ENCODE peak calls at places on chromosomes 12 and 14, in ten cellular contexts. One of them, this sample, is unnamed.

GRCh38 chr12:111868676-111869588 is 26.9 kb downstream of the MAPKAPK5 start:
- DNase-seq in brain microvascular endothelial cell: no peak
- DNase-seq in uterus: no peak
- DNase-seq in OCI-LY7: no peak
- DNase-seq in psoas muscle: no peak
- DNase-seq in AG09309: no peak
- DNase-seq in stomach: no peak
- DNase-seq in SK-N-SH: no peak
- DNase-seq in NB4: no peak
- DNase-seq in lower leg skin: no peak
- DNase-seq in this sample: no peak

GRCh38 chr12:124147030-124147429 is 147.9 kb upstream of the RFLNA start:
- DNase-seq in brain microvascular endothelial cell: no peak
- DNase-seq in uterus: no peak
- DNase-seq in OCI-LY7: no peak
- DNase-seq in psoas muscle: no peak
- DNase-seq in AG09309: no peak
- DNase-seq in stomach: no peak
- DNase-seq in SK-N-SH: no peak
- DNase-seq in NB4: no peak
- DNase-seq in lower leg skin: no peak
- DNase-seq in this sample: no peak

GRCh38 chr14:33679461-33680225 is 271.2 kb downstream of the EGLN3 start:
- DNase-seq in brain microvascular endothelial cell: peak
- DNase-seq in uterus: no peak
- DNase-seq in OCI-LY7: no peak
- DNase-seq in psoas muscle: no peak
- DNase-seq in AG09309: no peak
- DNase-seq in stomach: no peak
- DNase-seq in SK-N-SH: no peak
- DNase-seq in NB4: no peak
- DNase-seq in lower leg skin: no peak
- DNase-seq in this sample: peak

GRCh38 chr14:103127861-103128598 is 4.8 kb downstream of the TNFAIP2 start:
- DNase-seq in brain microvascular endothelial cell: no peak
- DNase-seq in uterus: peak
- DNase-seq in OCI-LY7: no peak
- DNase-seq in psoas muscle: no peak
- DNase-seq in AG09309: no peak
- DNase-seq in stomach: no peak
- DNase-seq in SK-N-SH: peak
- DNase-seq in NB4: no peak
- DNase-seq in lower leg skin: peak
- DNase-seq in this sample: no peak

GRCh38 chr14:93059917-93060545 is 55.7 kb downstream of the ITPK1 start:
- DNase-seq in brain microvascular endothelial cell: no peak
- DNase-seq in uterus: no peak
- DNase-seq in OCI-LY7: peak
- DNase-seq in psoas muscle: no peak
- DNase-seq in AG09309: no peak
- DNase-seq in stomach: no peak
- DNase-seq in SK-N-SH: peak
- DNase-seq in NB4: peak
- DNase-seq in lower leg skin: no peak
- DNase-seq in this sample: no peak

GRCh38 chr14:36524220-36524837 is 4.3 kb upstream of the NKX2-1 start:
- DNase-seq in brain microvascular endothelial cell: no peak
- DNase-seq in uterus: no peak
- DNase-seq in OCI-LY7: no peak
- DNase-seq in psoas muscle: no peak
- DNase-seq in AG09309: no peak
- DNase-seq in stomach: no peak
- DNase-seq in SK-N-SH: no peak
- DNase-seq in NB4: no peak
- DNase-seq in lower leg skin: no peak
- DNase-seq in this sample: no peak

GRCh38 chr14:80621701-80622100 is 319.8 kb downstream of the CEP128 start:
- DNase-seq in brain microvascular endothelial cell: no peak
- DNase-seq in uterus: no peak
- DNase-seq in OCI-LY7: no peak
- DNase-seq in psoas muscle: no peak
- DNase-seq in AG09309: no peak
- DNase-seq in stomach: no peak
- DNase-seq in SK-N-SH: no peak
- DNase-seq in NB4: no peak
- DNase-seq in lower leg skin: no peak
- DNase-seq in this sample: peak

GRCh38 chr12:98438826-98439225 is 76.6 kb upstream of the TMPO start:
- DNase-seq in brain microvascular endothelial cell: no peak
- DNase-seq in uterus: no peak
- DNase-seq in OCI-LY7: no peak
- DNase-seq in psoas muscle: no peak
- DNase-seq in AG09309: no peak
- DNase-seq in stomach: no peak
- DNase-seq in SK-N-SH: no peak
- DNase-seq in NB4: peak
- DNase-seq in lower leg skin: no peak
- DNase-seq in this sample: no peak

DNA sequence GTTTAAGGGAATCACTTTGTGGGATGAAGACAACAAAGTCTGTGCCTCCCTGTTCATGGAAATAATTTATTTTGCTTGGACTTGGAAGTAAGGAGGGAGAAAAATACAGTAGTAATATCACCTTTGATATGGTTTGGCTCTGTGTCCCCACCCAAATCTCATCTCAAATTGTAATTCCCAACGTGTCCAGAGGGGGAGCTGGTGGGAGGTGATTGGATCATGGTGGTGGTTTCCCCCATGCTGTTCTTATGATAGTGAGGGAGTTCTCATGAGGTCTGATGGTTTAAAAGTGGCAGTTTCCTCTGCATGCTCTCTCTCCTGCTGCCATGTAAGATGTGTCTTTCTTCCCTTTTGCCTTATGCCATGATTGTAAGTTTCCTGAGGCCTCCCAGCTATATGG is 460.7 kb downstream of the NOVA1 start:
- DNase-seq in brain microvascular endothelial cell: no peak
- DNase-seq in uterus: no peak
- DNase-seq in OCI-LY7: no peak
- DNase-seq in psoas muscle: no peak
- DNase-seq in AG09309: no peak
- DNase-seq in stomach: no peak
- DNase-seq in SK-N-SH: no peak
- DNase-seq in NB4: no peak
- DNase-seq in lower leg skin: no peak
- DNase-seq in this sample: no peak
- TF ChIP-seq CTCF in brain microvascular endothelial cell: peak
- TF ChIP-seq CTCF in uterus: no peak
- TF ChIP-seq CTCF in OCI-LY7: peak
- TF ChIP-seq CTCF in psoas muscle: no peak
- TF ChIP-seq CTCF in AG09309: no peak
- TF ChIP-seq CTCF in stomach: no peak
- TF ChIP-seq CTCF in SK-N-SH: peak
- TF ChIP-seq CTCF in NB4: no peak
- TF ChIP-seq CTCF in lower leg skin: no peak
- TF ChIP-seq CTCF in this sample: no peak

GRCh38 chr14:21523203-21523602 is 2.9 kb downstream of the SALL2 start:
- DNase-seq in brain microvascular endothelial cell: no peak
- DNase-seq in uterus: no peak
- DNase-seq in OCI-LY7: no peak
- DNase-seq in psoas muscle: no peak
- DNase-seq in AG09309: no peak
- DNase-seq in stomach: no peak
- DNase-seq in SK-N-SH: no peak
- DNase-seq in NB4: no peak
- DNase-seq in lower leg skin: no peak
- DNase-seq in this sample: no peak

GRCh38 chr14:21518725-21519124 is 7.4 kb downstream of the SALL2 start:
- DNase-seq in brain microvascular endothelial cell: no peak
- DNase-seq in uterus: no peak
- DNase-seq in OCI-LY7: no peak
- DNase-seq in psoas muscle: no peak
- DNase-seq in AG09309: no peak
- DNase-seq in stomach: no peak
- DNase-seq in SK-N-SH: no peak
- DNase-seq in NB4: no peak
- DNase-seq in lower leg skin: no peak
- DNase-seq in this sample: no peak

GRCh38 chr14:21524575-21525518 is 1.3 kb downstream of the SALL2 start:
- DNase-seq in brain microvascular endothelial cell: no peak
- DNase-seq in uterus: no peak
- DNase-seq in OCI-LY7: no peak
- DNase-seq in psoas muscle: no peak
- DNase-seq in AG09309: no peak
- DNase-seq in stomach: no peak
- DNase-seq in SK-N-SH: no peak
- DNase-seq in NB4: no peak
- DNase-seq in lower leg skin: no peak
- DNase-seq in this sample: no peak

GRCh38 chr14:21521526-21521925 is 4.6 kb downstream of the SALL2 start:
- DNase-seq in brain microvascular endothelial cell: peak
- DNase-seq in uterus: no peak
- DNase-seq in OCI-LY7: no peak
- DNase-seq in psoas muscle: no peak
- DNase-seq in AG09309: no peak
- DNase-seq in stomach: no peak
- DNase-seq in SK-N-SH: no peak
- DNase-seq in NB4: no peak
- DNase-seq in lower leg skin: no peak
- DNase-seq in this sample: peak

GRCh38 chr14:21520718-21521117 is 5.4 kb downstream of the SALL2 start:
- DNase-seq in brain microvascular endothelial cell: no peak
- DNase-seq in uterus: no peak
- DNase-seq in OCI-LY7: no peak
- DNase-seq in psoas muscle: no peak
- DNase-seq in AG09309: no peak
- DNase-seq in stomach: no peak
- DNase-seq in SK-N-SH: no peak
- DNase-seq in NB4: no peak
- DNase-seq in lower leg skin: no peak
- DNase-seq in this sample: no peak
- H3K4me3 ChIP-seq in brain microvascular endothelial cell: no peak
- H3K4me3 ChIP-seq in uterus: no peak
- H3K4me3 ChIP-seq in OCI-LY7: no peak
- H3K4me3 ChIP-seq in psoas muscle: no peak
- H3K4me3 ChIP-seq in AG09309: no peak
- H3K4me3 ChIP-seq in stomach: no peak
- H3K4me3 ChIP-seq in SK-N-SH: no peak
- H3K4me3 ChIP-seq in NB4: no peak
- H3K4me3 ChIP-seq in lower leg skin: no peak
- H3K4me3 ChIP-seq in this sample: no peak

GRCh38 chr12:68235576-68235975 is 10.0 kb upstream of the IL26 start:
- DNase-seq in brain microvascular endothelial cell: no peak
- DNase-seq in uterus: no peak
- DNase-seq in OCI-LY7: no peak
- DNase-seq in psoas muscle: no peak
- DNase-seq in AG09309: no peak
- DNase-seq in stomach: no peak
- DNase-seq in SK-N-SH: no peak
- DNase-seq in NB4: no peak
- DNase-seq in lower leg skin: no peak
- DNase-seq in this sample: no peak

GRCh38 chr12:68237523-68238070 is 12.0 kb upstream of the IL26 start:
- DNase-seq in brain microvascular endothelial cell: no peak
- DNase-seq in uterus: no peak
- DNase-seq in OCI-LY7: no peak
- DNase-seq in psoas muscle: no peak
- DNase-seq in AG09309: no peak
- DNase-seq in stomach: no peak
- DNase-seq in SK-N-SH: no peak
- DNase-seq in NB4: no peak
- DNase-seq in lower leg skin: no peak
- DNase-seq in this sample: peak

GRCh38 chr12:68239309-68239708 is 13.7 kb upstream of the IL26 start:
- DNase-seq in brain microvascular endothelial cell: no peak
- DNase-seq in uterus: no peak
- DNase-seq in OCI-LY7: no peak
- DNase-seq in psoas muscle: no peak
- DNase-seq in AG09309: no peak
- DNase-seq in stomach: no peak
- DNase-seq in SK-N-SH: no peak
- DNase-seq in NB4: no peak
- DNase-seq in lower leg skin: no peak
- DNase-seq in this sample: no peak

GRCh38 chr12:68236421-68237059 is 10.9 kb upstream of the IL26 start:
- DNase-seq in brain microvascular endothelial cell: no peak
- DNase-seq in uterus: no peak
- DNase-seq in OCI-LY7: peak
- DNase-seq in psoas muscle: no peak
- DNase-seq in AG09309: no peak
- DNase-seq in stomach: no peak
- DNase-seq in SK-N-SH: no peak
- DNase-seq in NB4: peak
- DNase-seq in lower leg skin: no peak
- DNase-seq in this sample: no peak

GRCh38 chr12:68237068-68237467 is 11.5 kb upstream of the IL26 start:
- DNase-seq in brain microvascular endothelial cell: no peak
- DNase-seq in uterus: no peak
- DNase-seq in OCI-LY7: no peak
- DNase-seq in psoas muscle: no peak
- DNase-seq in AG09309: no peak
- DNase-seq in stomach: no peak
- DNase-seq in SK-N-SH: no peak
- DNase-seq in NB4: peak
- DNase-seq in lower leg skin: no peak
- DNase-seq in this sample: no peak
- TF ChIP-seq CTCF in brain microvascular endothelial cell: peak
- TF ChIP-seq CTCF in uterus: peak
- TF ChIP-seq CTCF in OCI-LY7: peak
- TF ChIP-seq CTCF in psoas muscle: no peak
- TF ChIP-seq CTCF in AG09309: no peak
- TF ChIP-seq CTCF in stomach: no peak
- TF ChIP-seq CTCF in SK-N-SH: peak
- TF ChIP-seq CTCF in NB4: peak
- TF ChIP-seq CTCF in lower leg skin: no peak
- TF ChIP-seq CTCF in this sample: peak

GRCh38 chr12:122088181-122088810 is 9.7 kb downstream of the MLXIP start:
- DNase-seq in brain microvascular endothelial cell: no peak
- DNase-seq in uterus: no peak
- DNase-seq in OCI-LY7: no peak
- DNase-seq in psoas muscle: no peak
- DNase-seq in AG09309: no peak
- DNase-seq in stomach: no peak
- DNase-seq in SK-N-SH: no peak
- DNase-seq in NB4: no peak
- DNase-seq in lower leg skin: no peak
- DNase-seq in this sample: no peak

GRCh38 chr12:122087431-122088180 is 9.1 kb downstream of the MLXIP start:
- DNase-seq in brain microvascular endothelial cell: no peak
- DNase-seq in uterus: no peak
- DNase-seq in OCI-LY7: no peak
- DNase-seq in psoas muscle: peak
- DNase-seq in AG09309: no peak
- DNase-seq in stomach: no peak
- DNase-seq in SK-N-SH: no peak
- DNase-seq in NB4: no peak
- DNase-seq in lower leg skin: no peak
- DNase-seq in this sample: no peak

GRCh38 chr12:122093098-122093883 is 14.7 kb downstream of the MLXIP start:
- DNase-seq in brain microvascular endothelial cell: no peak
- DNase-seq in uterus: no peak
- DNase-seq in OCI-LY7: no peak
- DNase-seq in psoas muscle: no peak
- DNase-seq in AG09309: no peak
- DNase-seq in stomach: no peak
- DNase-seq in SK-N-SH: no peak
- DNase-seq in NB4: no peak
- DNase-seq in lower leg skin: no peak
- DNase-seq in this sample: no peak

GRCh38 chr12:122089080-122089479 is 10.5 kb downstream of the MLXIP start:
- DNase-seq in brain microvascular endothelial cell: no peak
- DNase-seq in uterus: no peak
- DNase-seq in OCI-LY7: no peak
- DNase-seq in psoas muscle: no peak
- DNase-seq in AG09309: no peak
- DNase-seq in stomach: no peak
- DNase-seq in SK-N-SH: no peak
- DNase-seq in NB4: no peak
- DNase-seq in lower leg skin: no peak
- DNase-seq in this sample: no peak

DNA sequence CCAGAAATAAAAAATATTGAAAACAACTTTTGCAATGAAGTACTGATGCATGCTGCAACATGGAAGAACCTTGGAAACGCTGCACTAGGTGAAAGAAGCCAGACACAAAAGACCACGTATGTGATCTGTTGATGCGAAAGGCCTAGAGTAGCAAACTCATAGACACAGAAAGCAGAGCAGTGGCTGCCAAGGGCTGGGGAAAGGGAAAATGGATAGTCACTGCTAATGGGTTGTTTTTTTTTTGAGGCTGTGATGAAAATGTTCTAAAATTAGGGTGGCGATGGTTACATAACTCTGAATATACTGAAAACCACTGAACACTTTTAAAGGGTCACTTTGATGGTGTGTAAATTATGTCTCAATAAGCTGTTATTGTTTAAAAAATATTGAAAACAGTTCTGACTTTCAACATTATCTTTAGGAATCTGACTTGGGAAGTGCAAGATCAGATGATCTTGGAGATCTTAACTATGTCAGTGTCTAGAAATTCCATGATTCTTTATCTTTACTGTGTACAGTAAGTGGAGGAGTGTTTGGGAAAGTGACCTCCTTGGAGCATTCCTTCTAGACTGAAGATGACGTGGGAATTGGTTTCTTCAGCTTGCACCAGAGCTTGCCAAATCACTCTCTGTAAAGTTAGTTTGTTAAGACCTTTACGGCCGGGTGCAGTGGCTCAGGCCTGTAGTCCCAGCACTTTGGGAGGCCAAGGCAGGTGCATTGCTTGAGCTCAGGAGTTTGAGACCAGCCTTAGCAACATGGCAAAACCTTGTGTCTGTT is 12.4 kb downstream of the MLXIP start:
- DNase-seq in brain microvascular endothelial cell: peak
- DNase-seq in uterus: peak
- DNase-seq in OCI-LY7: no peak
- DNase-seq in psoas muscle: peak
- DNase-seq in AG09309: peak
- DNase-seq in stomach: no peak
- DNase-seq in SK-N-SH: no peak
- DNase-seq in NB4: no peak
- DNase-seq in lower leg skin: no peak
- DNase-seq in this sample: peak
- H3K4me3 ChIP-seq in brain microvascular endothelial cell: no peak
- H3K4me3 ChIP-seq in uterus: no peak
- H3K4me3 ChIP-seq in OCI-LY7: no peak
- H3K4me3 ChIP-seq in psoas muscle: peak
- H3K4me3 ChIP-seq in AG09309: no peak
- H3K4me3 ChIP-seq in stomach: no peak
- H3K4me3 ChIP-seq in SK-N-SH: no peak
- H3K4me3 ChIP-seq in NB4: no peak
- H3K4me3 ChIP-seq in lower leg skin: no peak
- H3K4me3 ChIP-seq in this sample: no peak

This sample was measured in BJ.